ENCODE peak calls at places on chromosomes 5 and 9, in eight cellular contexts. One of them, this sample, is unnamed.

GRCh38 chr9:30075451-30076199 is 2308.8 kb upstream of the ACO1 start:
- DNase-seq in HepG2: peak; percentile 1
- DNase-seq in GM23338: no peak
- DNase-seq in fibroblast of lung: no peak
- DNase-seq in keratinocyte: peak; percentile 1
- DNase-seq in mammary epithelial cell: peak; percentile 83
- DNase-seq in H1: no peak
- DNase-seq in endothelial cell of umbilical vein: no peak
- DNase-seq in this sample: peak; percentile 93

GRCh38 chr9:75054373-75055001 is 26.4 kb upstream of the CARNMT1 start:
- DNase-seq in HepG2: peak; percentile 29
- DNase-seq in GM23338: no peak
- DNase-seq in fibroblast of lung: peak; percentile 7
- DNase-seq in keratinocyte: no peak
- DNase-seq in mammary epithelial cell: no peak
- DNase-seq in H1: no peak
- DNase-seq in endothelial cell of umbilical vein: no peak
- DNase-seq in this sample: no peak

GRCh38 chr9:112489039-112489546 is 2.5 kb downstream of the KIAA1958 start:
- DNase-seq in HepG2: peak; percentile 46
- DNase-seq in GM23338: peak; percentile 39
- DNase-seq in fibroblast of lung: no peak
- DNase-seq in keratinocyte: no peak
- DNase-seq in mammary epithelial cell: no peak
- DNase-seq in H1: no peak
- DNase-seq in endothelial cell of umbilical vein: no peak
- DNase-seq in this sample: no peak

GRCh38 chr5:154368041-154368800 is 77.6 kb upstream of the SAP30L start:
- DNase-seq in HepG2: peak; percentile 74
- DNase-seq in GM23338: peak; percentile 88
- DNase-seq in fibroblast of lung: peak; percentile 89
- DNase-seq in keratinocyte: peak; percentile 84
- DNase-seq in mammary epithelial cell: peak; percentile 95
- DNase-seq in H1: peak; percentile 47
- DNase-seq in endothelial cell of umbilical vein: peak; percentile 86
- DNase-seq in this sample: no peak

GRCh38 chr5:154793599-154794524 is 38.7 kb downstream of the LARP1 start:
- DNase-seq in HepG2: no peak
- DNase-seq in GM23338: no peak
- DNase-seq in fibroblast of lung: peak; percentile 41
- DNase-seq in keratinocyte: no peak
- DNase-seq in mammary epithelial cell: no peak
- DNase-seq in H1: no peak
- DNase-seq in endothelial cell of umbilical vein: peak; percentile 45
- DNase-seq in this sample: no peak

GRCh38 chr5:123367739-123368138 is 55.5 kb downstream of the CEP120 start:
- DNase-seq in HepG2: no peak
- DNase-seq in GM23338: peak; percentile 39
- DNase-seq in fibroblast of lung: peak; percentile 59
- DNase-seq in keratinocyte: no peak
- DNase-seq in mammary epithelial cell: no peak
- DNase-seq in H1: no peak
- DNase-seq in endothelial cell of umbilical vein: peak; percentile 22
- DNase-seq in this sample: peak; percentile 35

GRCh38 chr9:38038307-38039089 is 30.5 kb downstream of the SHB start:
- DNase-seq in HepG2: no peak
- DNase-seq in GM23338: no peak
- DNase-seq in fibroblast of lung: no peak
- DNase-seq in keratinocyte: no peak
- DNase-seq in mammary epithelial cell: no peak
- DNase-seq in H1: no peak
- DNase-seq in endothelial cell of umbilical vein: peak; percentile 77
- DNase-seq in this sample: no peak

GRCh38 chr9:30534458-30534857 is 1850.0 kb upstream of the ACO1 start:
- DNase-seq in HepG2: no peak
- DNase-seq in GM23338: no peak
- DNase-seq in fibroblast of lung: no peak
- DNase-seq in keratinocyte: no peak
- DNase-seq in mammary epithelial cell: no peak
- DNase-seq in H1: no peak
- DNase-seq in endothelial cell of umbilical vein: no peak
- DNase-seq in this sample: no peak

GRCh38 chr5:81301221-81302015 is at the start of gene ZCCHC9:
- DNase-seq in HepG2: peak; percentile 90
- DNase-seq in GM23338: peak; percentile 99
- DNase-seq in fibroblast of lung: peak; percentile 95
- DNase-seq in keratinocyte: peak; percentile 57
- DNase-seq in mammary epithelial cell: peak; percentile 89
- DNase-seq in H1: peak; percentile 87
- DNase-seq in endothelial cell of umbilical vein: peak; percentile 95
- DNase-seq in this sample: peak; percentile 96

GRCh38 chr5:54743997-54744788 is 226.6 kb downstream of the SNX18 start:
- DNase-seq in HepG2: peak; percentile 5
- DNase-seq in GM23338: peak; percentile 17
- DNase-seq in fibroblast of lung: peak; percentile 99
- DNase-seq in keratinocyte: peak; percentile 48
- DNase-seq in mammary epithelial cell: peak; percentile 95
- DNase-seq in H1: no peak
- DNase-seq in endothelial cell of umbilical vein: peak; percentile 73
- DNase-seq in this sample: peak; percentile 99

GRCh38 chr9:127446720-127447415 is 4.3 kb downstream of the RPL12 start:
- DNase-seq in HepG2: no peak
- DNase-seq in GM23338: no peak
- DNase-seq in fibroblast of lung: peak; percentile 24
- DNase-seq in keratinocyte: no peak
- DNase-seq in mammary epithelial cell: no peak
- DNase-seq in H1: no peak
- DNase-seq in endothelial cell of umbilical vein: no peak
- DNase-seq in this sample: no peak

GRCh38 chr5:138369249-138369648 is 16.8 kb downstream of the KDM3B start:
- DNase-seq in HepG2: no peak
- DNase-seq in GM23338: no peak
- DNase-seq in fibroblast of lung: no peak
- DNase-seq in keratinocyte: no peak
- DNase-seq in mammary epithelial cell: no peak
- DNase-seq in H1: no peak
- DNase-seq in endothelial cell of umbilical vein: peak; percentile 40
- DNase-seq in this sample: no peak

DNA sequence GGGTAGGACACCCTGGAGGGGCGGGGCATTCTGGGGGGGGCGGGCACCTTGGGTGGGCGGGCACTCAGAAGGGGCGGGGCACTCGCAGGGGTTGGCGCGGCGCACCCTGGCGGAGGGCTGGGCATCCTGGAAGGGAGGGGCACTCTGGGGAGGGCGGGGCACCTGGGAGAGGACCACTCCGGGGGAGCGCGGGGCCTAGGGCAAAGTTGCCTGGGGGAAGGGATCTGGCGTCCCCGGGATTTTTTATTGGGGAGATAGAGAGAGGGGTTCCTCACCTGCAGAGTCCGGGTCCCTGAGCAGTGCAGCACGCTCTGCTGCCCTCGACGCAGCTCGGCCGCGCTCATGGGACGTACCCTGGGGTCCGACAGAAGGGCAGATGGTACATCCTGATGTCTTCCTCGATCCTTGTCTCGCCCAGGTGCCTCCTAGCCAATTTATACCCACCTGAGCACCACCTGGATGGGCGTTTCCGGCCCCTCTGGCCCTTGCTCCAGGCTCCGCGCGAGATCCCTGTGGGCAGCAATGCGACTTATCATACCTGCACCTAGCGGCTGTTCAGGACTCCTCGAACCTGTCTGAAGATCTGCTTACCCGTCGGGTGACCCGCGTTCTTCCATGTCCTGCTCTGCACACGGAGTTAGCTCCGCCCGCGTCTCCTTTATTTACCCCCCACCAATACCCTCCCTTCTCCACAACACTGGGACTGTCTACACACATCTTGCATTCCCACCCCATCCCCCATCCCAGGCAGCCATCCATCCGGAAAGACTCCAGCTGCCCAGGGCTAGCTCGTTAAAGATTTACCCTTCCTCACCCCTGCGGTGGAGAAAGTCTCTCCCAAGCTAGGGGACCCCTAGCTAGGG is at the start of gene KIF12:
- DNase-seq in HepG2: peak; percentile 74
- DNase-seq in GM23338: peak; percentile 94
- DNase-seq in fibroblast of lung: no peak
- DNase-seq in keratinocyte: no peak
- DNase-seq in mammary epithelial cell: no peak
- DNase-seq in H1: no peak
- DNase-seq in endothelial cell of umbilical vein: no peak
- DNase-seq in this sample: no peak
- TF ChIP-seq EZH2 in HepG2: no peak
- TF ChIP-seq EZH2 in GM23338: peak; percentile 10
- TF ChIP-seq EZH2 in fibroblast of lung: peak; percentile 74
- TF ChIP-seq EZH2 in keratinocyte: peak; percentile 27
- TF ChIP-seq EZH2 in mammary epithelial cell: no peak
- TF ChIP-seq EZH2 in H1: no peak
- TF ChIP-seq EZH2 in endothelial cell of umbilical vein: no peak
- TF ChIP-seq EZH2 in this sample: no peak

GRCh38 chr9:98808879-98809278 is 1.4 kb downstream of the GALNT12 start:
- DNase-seq in HepG2: no peak
- DNase-seq in GM23338: no peak
- DNase-seq in fibroblast of lung: no peak
- DNase-seq in keratinocyte: no peak
- DNase-seq in mammary epithelial cell: no peak
- DNase-seq in H1: no peak
- DNase-seq in endothelial cell of umbilical vein: no peak
- DNase-seq in this sample: no peak

GRCh38 chr9:98810106-98810840 is 2.8 kb downstream of the GALNT12 start:
- DNase-seq in HepG2: no peak
- DNase-seq in GM23338: no peak
- DNase-seq in fibroblast of lung: no peak
- DNase-seq in keratinocyte: no peak
- DNase-seq in mammary epithelial cell: no peak
- DNase-seq in H1: no peak
- DNase-seq in endothelial cell of umbilical vein: no peak
- DNase-seq in this sample: no peak

GRCh38 chr9:98811051-98811650 is 3.7 kb downstream of the GALNT12 start:
- DNase-seq in HepG2: no peak
- DNase-seq in GM23338: no peak
- DNase-seq in fibroblast of lung: peak; percentile 96
- DNase-seq in keratinocyte: no peak
- DNase-seq in mammary epithelial cell: peak; percentile 88
- DNase-seq in H1: no peak
- DNase-seq in endothelial cell of umbilical vein: peak; percentile 26
- DNase-seq in this sample: no peak

GRCh38 chr9:98808411-98808815 is 943 bp downstream of the GALNT12 start:
- DNase-seq in HepG2: no peak
- DNase-seq in GM23338: peak; percentile 53
- DNase-seq in fibroblast of lung: no peak
- DNase-seq in keratinocyte: no peak
- DNase-seq in mammary epithelial cell: no peak
- DNase-seq in H1: no peak
- DNase-seq in endothelial cell of umbilical vein: no peak
- DNase-seq in this sample: no peak

GRCh38 chr9:98809311-98810105 is 2.0 kb downstream of the GALNT12 start:
- DNase-seq in HepG2: no peak
- DNase-seq in GM23338: no peak
- DNase-seq in fibroblast of lung: no peak
- DNase-seq in keratinocyte: no peak
- DNase-seq in mammary epithelial cell: no peak
- DNase-seq in H1: no peak
- DNase-seq in endothelial cell of umbilical vein: no peak
- DNase-seq in this sample: no peak
- H2AFZ ChIP-seq in HepG2: no peak overlapping the region
- H2AFZ ChIP-seq in GM23338: no peak overlapping the region
- H2AFZ ChIP-seq in fibroblast of lung: no peak overlapping the region
- H2AFZ ChIP-seq in keratinocyte: no peak overlapping the region
- H2AFZ ChIP-seq in mammary epithelial cell: no peak overlapping the region
- H2AFZ ChIP-seq in H1: no peak overlapping the region
- H2AFZ ChIP-seq in endothelial cell of umbilical vein: no peak overlapping the region
- H2AFZ ChIP-seq in this sample: no peak overlapping the region

DNA sequence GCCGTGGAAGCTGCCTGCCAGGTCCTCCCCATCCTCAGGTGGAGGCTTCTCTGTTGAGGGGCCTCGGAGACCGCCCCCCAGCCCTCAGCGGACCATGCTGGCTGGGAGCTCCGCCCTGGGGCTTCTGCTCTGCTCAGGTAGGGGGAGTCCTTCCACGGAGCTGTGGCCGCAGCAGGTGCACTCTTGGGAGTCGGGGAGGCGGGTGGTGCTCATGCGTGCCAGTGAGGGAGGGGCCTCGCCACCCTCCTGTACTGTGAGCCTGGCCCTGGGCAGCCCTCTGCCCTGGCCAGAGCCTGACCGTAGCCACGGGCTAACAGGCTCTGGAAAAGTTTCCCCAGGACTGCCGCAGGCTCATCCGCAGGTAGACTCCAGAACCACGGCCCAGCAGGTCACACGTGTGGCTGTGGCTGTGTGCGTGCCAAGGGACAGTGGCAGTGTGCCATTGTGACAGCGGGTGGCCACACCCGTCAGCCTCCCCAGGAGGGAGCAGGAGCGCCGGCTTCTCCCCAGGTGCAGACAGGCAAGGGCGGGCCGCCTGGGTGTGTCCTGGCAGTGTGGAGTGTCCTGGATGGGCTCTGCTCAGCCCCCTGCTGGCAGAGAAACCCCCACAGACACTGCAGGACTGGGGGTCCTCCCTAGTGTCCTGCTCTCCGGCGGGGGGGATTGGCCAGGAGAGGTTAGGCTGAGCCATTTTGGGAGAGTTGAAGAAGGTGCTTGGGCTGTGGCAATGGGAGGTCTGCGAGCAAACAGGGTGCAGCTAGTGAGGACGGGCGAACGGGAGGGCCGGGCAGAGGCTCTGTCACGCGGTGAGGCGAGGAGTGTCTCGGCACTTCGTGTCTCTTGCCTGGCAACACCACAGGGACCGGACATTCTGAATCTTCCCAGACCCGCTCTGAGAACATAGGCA is 29.5 kb downstream of the TPPP start:
- DNase-seq in HepG2: no peak
- DNase-seq in GM23338: no peak
- DNase-seq in fibroblast of lung: no peak
- DNase-seq in keratinocyte: no peak
- DNase-seq in mammary epithelial cell: no peak
- DNase-seq in H1: no peak
- DNase-seq in endothelial cell of umbilical vein: no peak
- DNase-seq in this sample: no peak
- TF ChIP-seq CTCF in HepG2: no peak
- TF ChIP-seq CTCF in GM23338: no peak
- TF ChIP-seq CTCF in fibroblast of lung: no peak
- TF ChIP-seq CTCF in keratinocyte: no peak
- TF ChIP-seq CTCF in mammary epithelial cell: no peak
- TF ChIP-seq CTCF in H1: no peak
- TF ChIP-seq CTCF in endothelial cell of umbilical vein: no peak
- TF ChIP-seq CTCF in this sample: no peak

DNA sequence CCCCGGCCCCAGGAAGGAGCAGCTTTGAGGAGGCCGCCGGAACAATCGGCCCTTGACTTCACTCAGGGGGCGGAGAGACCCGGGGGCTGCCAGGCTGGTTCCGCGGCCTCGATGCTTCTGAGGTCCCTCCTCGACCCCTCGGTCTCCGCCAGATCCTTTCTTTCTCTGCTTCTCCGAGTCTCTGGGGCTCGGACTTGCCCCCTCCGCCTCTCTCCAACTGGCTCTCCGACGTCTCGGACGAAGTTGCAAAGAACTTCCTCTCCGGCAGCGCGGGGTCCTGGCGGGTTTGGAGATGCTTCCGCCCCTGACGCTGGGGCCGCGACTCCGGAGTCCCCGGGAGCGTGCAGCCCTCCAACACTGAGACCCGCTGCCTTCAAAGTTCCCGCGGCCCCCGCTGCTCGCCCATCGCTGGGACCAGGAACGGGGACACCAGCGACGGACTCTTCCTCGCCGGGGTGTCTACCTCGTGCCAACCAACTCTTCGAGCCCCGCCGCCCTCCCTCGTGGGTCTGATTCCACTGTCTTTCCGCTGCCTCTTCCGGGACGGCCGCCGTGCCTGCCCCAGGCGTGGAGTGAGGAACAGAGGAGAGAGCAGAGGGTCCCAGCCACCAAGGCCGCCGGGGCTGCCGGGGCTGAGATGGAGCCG is 7.0 kb downstream of the PAX5 start:
- DNase-seq in HepG2: no peak
- DNase-seq in GM23338: peak; percentile 58
- DNase-seq in fibroblast of lung: no peak
- DNase-seq in keratinocyte: no peak
- DNase-seq in mammary epithelial cell: no peak
- DNase-seq in H1: no peak
- DNase-seq in endothelial cell of umbilical vein: no peak
- DNase-seq in this sample: no peak
- TF ChIP-seq EZH2 in HepG2: peak; percentile 1
- TF ChIP-seq EZH2 in GM23338: peak; percentile 86
- TF ChIP-seq EZH2 in fibroblast of lung: peak; percentile 81
- TF ChIP-seq EZH2 in keratinocyte: peak; percentile 90
- TF ChIP-seq EZH2 in mammary epithelial cell: peak; percentile 81
- TF ChIP-seq EZH2 in H1: peak; percentile 66
- TF ChIP-seq EZH2 in endothelial cell of umbilical vein: no peak
- TF ChIP-seq EZH2 in this sample: no peak